ENCODE peak calls at places on chromosomes 1 and 21, in eight cellular contexts. L, K, B, U, G, F, D and R are unnamed samples.

GRCh38 chr1:230231739-230232075 is 164.7 kb downstream of the GALNT2 start:
- DNase-seq in K (peak; percentile 76), B (peak; percentile 68), U (peak; percentile 91), F (no peak), G (no peak), D (no peak), L (no peak), R (no peak)

GRCh38 chr1:225862581-225862950 is 19.6 kb downstream of the TMEM63A start:
- DNase-seq in K (no peak), F (no peak), U (no peak), D (no peak), L (no peak), G (no peak), B (no peak), R (no peak)

GRCh38 chr1:32112800-32113375 is 5.0 kb downstream of the KPNA6 start:
- DNase-seq in L (no peak), D (no peak), K (no peak), U (no peak), G (no peak), F (no peak), B (no peak), R (no peak)

GRCh38 chr1:161324020-161324419 is 9.8 kb downstream of the SDHC start:
- DNase-seq in K (no peak), F (no peak), B (no peak), L (no peak), U (no peak), D (no peak), G (no peak), R (no peak)

GRCh38 chr21:21200103-21200938 is 202.1 kb downstream of the NCAM2 start:
- DNase-seq in B (peak; percentile 62), U (no peak), K (peak; percentile 98), D (peak; percentile 27), L (peak; percentile 93), G (peak; percentile 93), F (no peak), R (peak; percentile 87)

GRCh38 chr21:16842716-16843115 is 670.1 kb upstream of the CXADR start:
- DNase-seq in B (no peak), U (no peak), D (no peak), G (no peak), F (no peak), L (no peak), K (peak; percentile 34), R (no peak)

GRCh38 chr1:171935086-171935485 is 93.8 kb downstream of the DNM3 start:
- DNase-seq in B (no peak), U (no peak), F (no peak), D (no peak), L (no peak), K (no peak), G (no peak), R (no peak)

GRCh38 chr1:31166462-31166861 is 73.2 kb downstream of the NKAIN1 start:
- DNase-seq in K (no peak), G (no peak), B (no peak), L (no peak), U (no peak), D (no peak), F (no peak), R (no peak)

GRCh38 chr1:53048960-53049573 is 12.9 kb upstream of the PODN start:
- DNase-seq in U (no peak), L (no peak), K (no peak), G (no peak), B (no peak), D (no peak), F (no peak), R (no peak)

GRCh38 chr21:46457801-46458314 is 833 bp upstream of the DIP2A start:
- DNase-seq in F (peak; percentile 21), D (no peak), B (peak; percentile 57), L (peak; percentile 7), U (peak; percentile 70), K (peak; percentile 44), G (no peak), R (no peak)

GRCh38 chr1:53688703-53689102 is 50.3 kb downstream of the GLIS1 start:
- DNase-seq in U (no peak), F (no peak), B (no peak), G (no peak), L (no peak), D (no peak), K (no peak), R (no peak)

GRCh38 chr1:103416681-103417318 is 108.7 kb upstream of the RNPC3 start:
- DNase-seq in D (no peak), L (no peak), B (no peak), G (no peak), K (peak; percentile 8), F (no peak), U (no peak), R (no peak)

GRCh38 chr1:77031101-77031662 is 163.9 kb downstream of the ST6GALNAC5 start:
- DNase-seq in K (peak; percentile 76), F (no peak), L (peak; percentile 24), D (no peak), G (peak; percentile 32), U (no peak), B (peak; percentile 40), R (no peak)

GRCh38 chr21:42618713-42619112 is 34.7 kb upstream of the PDE9A start:
- DNase-seq in F (no peak), L (no peak), U (no peak), K (no peak), G (no peak), D (no peak), B (no peak), R (no peak)

GRCh38 chr1:87141556-87141955 is 187.1 kb upstream of the LMO4 start:
- DNase-seq in F (no peak), G (no peak), B (no peak), L (no peak), D (no peak), U (no peak), K (no peak), R (no peak)

GRCh38 chr1:2404890-2405511 is 7.4 kb downstream of the PEX10 start:
- DNase-seq in L (no peak), U (no peak), F (no peak), G (no peak), K (peak; percentile 55), D (no peak), B (no peak), R (no peak)

GRCh38 chr21:26007911-26008579 is 162.5 kb downstream of the APP start:
- DNase-seq in F (no peak), L (no peak), G (no peak), B (no peak), U (no peak), K (peak; percentile 74), D (no peak), R (no peak)

GRCh38 chr1:28046716-28047115 is 41.7 kb downstream of the EYA3 start:
- DNase-seq in D (no peak), K (no peak), L (no peak), B (no peak), U (no peak), G (no peak), F (no peak), R (no peak)

DNA sequence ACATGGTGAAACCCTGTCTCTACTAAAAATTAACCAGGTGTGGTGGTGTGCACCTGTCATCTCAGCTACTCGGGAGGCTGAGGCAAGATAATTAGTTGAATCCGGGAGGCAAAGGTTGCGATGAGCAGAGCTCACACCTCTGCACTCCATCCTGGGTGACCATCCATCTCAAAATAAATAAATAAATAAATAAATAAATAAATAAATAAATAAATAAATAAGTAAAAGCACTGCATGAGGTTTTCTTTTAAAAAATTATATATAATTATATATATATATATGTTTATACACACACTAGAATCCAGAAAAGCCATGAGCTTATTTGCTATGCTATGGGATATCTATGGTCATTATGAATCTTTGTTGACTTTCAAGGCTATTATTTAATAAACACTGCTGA is 2.4 kb downstream of the AMPD1 start:
- DNase-seq in L (no peak), F (no peak), K (no peak), D (no peak), G (no peak), U (no peak), B (no peak), R (no peak)
- TF ChIP-seq CTCF in L (no peak), F (no peak), K (no peak), D (no peak), G (no peak), U (no peak), B (no peak), R (no peak)

GRCh38 chr1:221449194-221449593 is 292.7 kb downstream of the DUSP10 start:
- DNase-seq in G (no peak), U (no peak), D (no peak), F (no peak), K (no peak), B (no peak), L (no peak), R (no peak)
- H3K4me3 ChIP-seq in G (no peak overlapping the region), U (no peak overlapping the region), D (no peak overlapping the region), F (no peak overlapping the region), K (no peak overlapping the region), B (no peak overlapping the region), L (no peak overlapping the region), R (no peak overlapping the region)

DNA sequence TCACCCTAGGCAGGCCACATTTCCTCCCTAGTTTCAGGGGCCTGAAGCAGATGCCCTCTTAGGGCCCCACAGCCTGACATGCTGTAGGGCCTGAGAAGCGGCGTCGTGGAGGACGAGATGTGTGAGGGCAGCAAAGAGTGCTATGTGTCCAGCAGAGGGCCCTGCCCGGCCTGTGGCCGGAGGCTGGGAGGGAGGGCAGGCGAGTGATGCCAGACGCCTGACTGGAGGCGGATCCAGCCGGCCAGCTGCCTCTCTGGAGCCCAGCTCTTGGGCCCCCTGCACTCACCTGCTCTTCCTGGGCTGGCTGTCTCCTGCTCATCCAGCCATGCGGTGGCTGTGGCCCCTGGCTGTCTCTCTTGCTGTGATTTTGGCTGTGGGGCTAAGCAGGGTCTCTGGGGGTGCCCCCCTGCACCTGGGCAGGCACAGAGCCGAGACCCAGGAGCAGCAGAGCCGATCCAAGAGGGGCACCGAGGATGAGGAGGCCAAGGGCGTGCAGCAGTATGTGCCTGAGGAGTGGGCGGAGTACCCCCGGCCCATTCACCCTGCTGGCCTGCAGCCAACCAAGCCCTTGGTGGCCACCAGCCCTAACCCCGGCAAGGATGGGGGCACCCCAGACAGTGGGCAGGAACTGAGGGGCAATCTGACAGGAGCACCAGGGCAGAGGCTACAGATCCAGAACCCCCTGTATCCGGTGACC is at the start of gene GPR37L1:
- DNase-seq in D (no peak), U (peak; percentile 76), K (peak; percentile 55), G (no peak), F (peak; percentile 58), L (no peak), B (peak; percentile 72), R (no peak)
- TF ChIP-seq CTCF in D (peak; percentile 35), U (peak; percentile 48), K (peak; percentile 51), G (peak; percentile 73), F (peak; percentile 87), L (peak; percentile 57), B (peak; percentile 32), R (peak; percentile 58)

DNA sequence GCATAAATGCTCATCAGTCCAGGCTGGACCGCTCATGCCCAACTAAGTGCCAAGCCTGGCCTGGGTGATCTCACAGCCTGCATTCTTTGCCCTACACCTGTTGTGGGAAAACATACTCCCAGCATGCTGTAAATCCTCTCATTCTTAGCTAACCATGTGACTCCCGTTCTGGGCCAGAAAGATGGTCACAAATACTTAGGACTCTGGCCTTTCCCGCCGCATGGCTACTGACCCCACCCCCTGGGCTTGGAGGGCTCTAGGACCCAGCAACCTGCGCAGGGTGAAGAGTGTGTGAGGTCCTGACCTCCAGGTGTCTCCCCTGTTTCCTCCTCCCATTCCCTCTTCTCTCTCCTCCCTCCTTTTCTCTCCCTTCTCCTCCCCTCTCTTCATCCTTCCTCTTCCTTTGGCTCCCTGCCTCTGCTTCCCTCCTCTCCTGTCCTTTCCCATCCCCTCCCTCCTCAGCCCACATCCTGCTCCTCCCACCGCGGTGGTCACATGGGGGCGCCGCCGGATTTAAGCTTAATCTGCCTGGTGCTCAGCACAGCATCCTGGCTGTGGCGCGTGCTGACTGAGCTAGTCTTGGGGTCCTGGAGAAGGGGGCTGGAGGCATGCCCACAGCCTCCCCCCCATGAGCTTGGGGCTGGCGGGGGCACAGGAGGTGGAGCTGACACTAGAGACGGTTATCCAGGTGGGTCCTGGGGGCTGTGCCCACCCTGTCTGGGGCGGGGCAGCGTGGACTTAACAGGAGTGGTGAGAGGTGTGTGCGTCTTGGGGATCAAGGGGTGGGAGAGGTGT is at the start of gene CROCC:
- DNase-seq in F (no peak), G (no peak), U (peak; percentile 48), D (no peak), K (peak; percentile 22), B (peak; percentile 57), L (no peak), R (peak; percentile 86)
- H3K4me3 ChIP-seq in F (no peak within 1 kb of the TSS), G (no peak within 1 kb of the TSS), U (no peak within 1 kb of the TSS), D (no peak within 1 kb of the TSS), K (no peak within 1 kb of the TSS), B (no peak within 1 kb of the TSS), L (no peak within 1 kb of the TSS), R (peak within 1 kb of the TSS; percentile 61)